ENCODE peak calls at places on chromosomes 3 and 15, in ten cellular contexts. D is ACHN; E is CD4-positive, alpha-beta T cell; T is non-pigmented ciliary epithelial cell; Q is mucosa of descending colon; H is HCT116; X is NCI-H1092 treated with DMSO at 0.1 percent for 48 hours; M is activated B cell treated with CpG ODN at 0.5 μM for 24 hours; F is GM13976; L is mammary epithelial cell. K is an unnamed sample.

GRCh38 chr15:80977627-80978036 is 12.0 kb downstream of the MESD start:
- DNase-seq in D (peak), E (peak), T (no peak), Q (peak), H (no peak), X (peak), M (peak), F (no peak), L (no peak), K (peak)

GRCh38 chr15:55742498-55742926 is 440 bp downstream of the PRTG start:
- DNase-seq in D (peak), E (no peak), T (no peak), Q (peak), H (no peak), X (peak), M (peak), F (peak), L (no peak), K (peak)

GRCh38 chr3:13047296-13048165 is 25.7 kb downstream of the IQSEC1 start:
- DNase-seq in D (no peak), E (no peak), T (no peak), Q (no peak), H (no peak), X (no peak), M (no peak), F (peak), L (no peak), K (no peak)

GRCh38 chr3:166425900-166426611 is 588.8 kb upstream of the BCHE start:
- DNase-seq in D (no peak), E (no peak), T (no peak), Q (no peak), H (no peak), X (no peak), M (no peak), F (no peak), L (no peak), K (peak)

GRCh38 chr3:69541823-69542264 is 156.0 kb upstream of the FRMD4B start:
- DNase-seq in D (no peak), E (no peak), T (no peak), Q (no peak), H (no peak), X (no peak), M (no peak), F (peak), L (peak), K (no peak)

GRCh38 chr3:124837065-124837464 is 50.1 kb downstream of the ITGB5 start:
- DNase-seq in D (no peak), E (no peak), T (no peak), Q (no peak), H (no peak), X (no peak), M (no peak), F (no peak), L (no peak), K (no peak)

GRCh38 chr15:69060041-69060481 is 45.6 kb downstream of the NOX5 start:
- DNase-seq in D (no peak), E (no peak), T (no peak), Q (peak), H (no peak), X (no peak), M (no peak), F (no peak), L (no peak), K (no peak)

GRCh38 chr15:37095197-37095992 is 5.0 kb downstream of the MEIS2 start:
- DNase-seq in D (no peak), E (no peak), T (no peak), Q (no peak), H (no peak), X (no peak), M (no peak), F (peak), L (no peak), K (no peak)

GRCh38 chr3:71754610-71755253 is 1.1 kb downstream of the GPR27 start:
- DNase-seq in D (no peak), E (no peak), T (no peak), Q (no peak), H (no peak), X (no peak), M (no peak), F (no peak), L (no peak), K (no peak)

GRCh38 chr3:109702252-109702651 is 364.9 kb upstream of the DPPA4 start:
- DNase-seq in D (peak), E (no peak), T (peak), Q (no peak), H (no peak), X (no peak), M (no peak), F (no peak), L (peak), K (no peak)

GRCh38 chr15:67089218-67090193 is 24.1 kb downstream of the SMAD3 start:
- DNase-seq in D (peak), E (no peak), T (no peak), Q (no peak), H (no peak), X (no peak), M (no peak), F (no peak), L (peak), K (no peak)

GRCh38 chr15:66760968-66761722 is 59.1 kb downstream of the SMAD6 start:
- DNase-seq in D (no peak), E (no peak), T (no peak), Q (no peak), H (no peak), X (no peak), M (no peak), F (no peak), L (no peak), K (peak)

GRCh38 chr3:4716731-4717362 is 223.7 kb downstream of the ITPR1 start:
- DNase-seq in D (no peak), E (no peak), T (no peak), Q (no peak), H (no peak), X (no peak), M (no peak), F (no peak), L (no peak), K (no peak)

GRCh38 chr3:61897848-61898247 is 336.5 kb downstream of the PTPRG start:
- DNase-seq in D (no peak), E (no peak), T (no peak), Q (no peak), H (no peak), X (no peak), M (no peak), F (no peak), L (no peak), K (no peak)

GRCh38 chr15:28917791-28918140 is 32.0 kb downstream of the APBA2 start:
- DNase-seq in D (no peak), E (no peak), T (no peak), Q (no peak), H (no peak), X (no peak), M (no peak), F (no peak), L (no peak), K (no peak)

GRCh38 chr3:70818145-70818544 is 505.7 kb upstream of the MDFIC2 start:
- DNase-seq in D (no peak), E (no peak), T (no peak), Q (no peak), H (no peak), X (no peak), M (no peak), F (no peak), L (no peak), K (no peak)

GRCh38 chr3:99504258-99504657 is 134.1 kb upstream of the COL8A1 start:
- DNase-seq in D (no peak), E (no peak), T (no peak), Q (no peak), H (no peak), X (no peak), M (no peak), F (no peak), L (no peak), K (peak)

GRCh38 chr3:134543113-134543512 is 57.3 kb downstream of the CEP63 start:
- DNase-seq in D (no peak), E (no peak), T (no peak), Q (no peak), H (no peak), X (no peak), M (no peak), F (no peak), L (no peak), K (no peak)

GRCh38 chr3:50222169-50222528 is 13.9 kb upstream of the GNAI2 start:
- DNase-seq in D (no peak), E (no peak), T (no peak), Q (no peak), H (no peak), X (no peak), M (no peak), F (no peak), L (no peak), K (peak)

GRCh38 chr15:72463702-72464101 is 10.4 kb upstream of the ARIH1 start:
- DNase-seq in D (no peak), E (no peak), T (no peak), Q (no peak), H (no peak), X (no peak), M (no peak), F (no peak), L (no peak), K (no peak)

GRCh38 chr3:169489775-169490546 is 173.6 kb downstream of the MECOM start:
- DNase-seq in D (no peak), E (no peak), T (no peak), Q (no peak), H (no peak), X (no peak), M (no peak), F (no peak), L (no peak), K (no peak)

GRCh38 chr3:42681361-42682038 is 3.8 kb upstream of the KLHL40 start:
- DNase-seq in D (no peak), E (no peak), T (no peak), Q (no peak), H (no peak), X (no peak), M (no peak), F (no peak), L (no peak), K (no peak)

GRCh38 chr15:93046120-93046519 is 42.9 kb downstream of the RGMA start:
- DNase-seq in D (no peak), E (no peak), T (no peak), Q (no peak), H (no peak), X (no peak), M (no peak), F (no peak), L (no peak), K (no peak)

GRCh38 chr3:94101860-94102259 is 39.0 kb downstream of the NSUN3 start:
- DNase-seq in D (peak), E (no peak), T (no peak), Q (no peak), H (peak), X (no peak), M (no peak), F (no peak), L (no peak), K (no peak)

GRCh38 chr3:126023390-126023789 is 54.4 kb downstream of the ROPN1B start:
- DNase-seq in D (no peak), E (no peak), T (no peak), Q (no peak), H (no peak), X (no peak), M (no peak), F (no peak), L (no peak), K (no peak)

GRCh38 chr3:171457263-171458055 is 2.7 kb downstream of the TNIK start:
- DNase-seq in D (no peak), E (peak), T (no peak), Q (peak), H (no peak), X (no peak), M (no peak), F (no peak), L (no peak), K (no peak)

GRCh38 chr3:168467085-168467714 is 371.5 kb upstream of the GOLIM4 start:
- DNase-seq in D (peak), E (no peak), T (peak), Q (no peak), H (no peak), X (peak), M (no peak), F (peak), L (peak), K (peak)

GRCh38 chr3:105470851-105471250 is 104.1 kb downstream of the ALCAM start:
- DNase-seq in D (no peak), E (no peak), T (no peak), Q (no peak), H (no peak), X (no peak), M (no peak), F (no peak), L (no peak), K (no peak)

GRCh38 chr15:68518785-68519430 is 59.9 kb upstream of the CORO2B start:
- DNase-seq in D (no peak), E (no peak), T (no peak), Q (no peak), H (no peak), X (no peak), M (no peak), F (no peak), L (peak), K (no peak)

K was measured in trophoblast cell.